ENCODE peak calls at places on chromosomes 6 and 20, in five cellular contexts. One of them, this sample, is unnamed.

GRCh38 chr20:39474829-39475228 is 512.7 kb downstream of the DHX35 start:
- DNase-seq in brain microvascular endothelial cell: no peak
- DNase-seq in AG08396: no peak
- DNase-seq in IMR-90: no peak
- DNase-seq in HFFc6: no peak
- DNase-seq in this sample: no peak

GRCh38 chr20:35342154-35342769 is 50.0 kb upstream of the FAM83C start:
- DNase-seq in AG08396: no peak
- DNase-seq in IMR-90: no peak
- DNase-seq in HFFc6: no peak
- DNase-seq in brain microvascular endothelial cell: no peak
- DNase-seq in this sample: peak; percentile 50

GRCh38 chr6:3026811-3027626 is 27.3 kb downstream of the NQO2 start:
- DNase-seq in HFFc6: no peak
- DNase-seq in IMR-90: peak; percentile 72
- DNase-seq in AG08396: no peak
- DNase-seq in brain microvascular endothelial cell: no peak
- DNase-seq in this sample: no peak

GRCh38 chr20:41392871-41393704 is 26.5 kb upstream of the EMILIN3 start:
- DNase-seq in HFFc6: no peak
- DNase-seq in AG08396: no peak
- DNase-seq in brain microvascular endothelial cell: no peak
- DNase-seq in IMR-90: no peak
- DNase-seq in this sample: no peak

GRCh38 chr20:41643504-41643938 is 25.3 kb upstream of the CHD6 start:
- DNase-seq in brain microvascular endothelial cell: peak; percentile 62
- DNase-seq in HFFc6: peak; percentile 37
- DNase-seq in AG08396: peak; percentile 43
- DNase-seq in IMR-90: peak; percentile 80
- DNase-seq in this sample: peak; percentile 37

GRCh38 chr6:44730771-44731391 is 343.4 kb downstream of the CDC5L start:
- DNase-seq in IMR-90: peak; percentile 66
- DNase-seq in HFFc6: peak; percentile 76
- DNase-seq in AG08396: peak; percentile 75
- DNase-seq in brain microvascular endothelial cell: peak; percentile 19
- DNase-seq in this sample: peak; percentile 82

GRCh38 chr6:85124472-85125428 is 325.1 kb upstream of the NT5E start:
- DNase-seq in HFFc6: no peak
- DNase-seq in brain microvascular endothelial cell: peak; percentile 34
- DNase-seq in IMR-90: peak; percentile 5
- DNase-seq in AG08396: no peak
- DNase-seq in this sample: peak; percentile 84

GRCh38 chr20:46828471-46828870 is 66.2 kb upstream of the EYA2 start:
- DNase-seq in AG08396: peak; percentile 41
- DNase-seq in HFFc6: peak; percentile 73
- DNase-seq in IMR-90: peak; percentile 88
- DNase-seq in brain microvascular endothelial cell: peak; percentile 57
- DNase-seq in this sample: peak; percentile 69

GRCh38 chr6:150297327-150298028 is 71.3 kb upstream of the IYD start:
- DNase-seq in AG08396: peak; percentile 47
- DNase-seq in IMR-90: no peak
- DNase-seq in HFFc6: peak; percentile 16
- DNase-seq in brain microvascular endothelial cell: peak; percentile 87
- DNase-seq in this sample: peak; percentile 74

GRCh38 chr6:18293192-18293904 is 29.0 kb upstream of the DEK start:
- DNase-seq in IMR-90: peak; percentile 23
- DNase-seq in brain microvascular endothelial cell: peak; percentile 28
- DNase-seq in HFFc6: peak; percentile 84
- DNase-seq in AG08396: no peak
- DNase-seq in this sample: peak; percentile 42

GRCh38 chr6:142984386-142984785 is 39.4 kb upstream of the HIVEP2 start:
- DNase-seq in AG08396: no peak
- DNase-seq in brain microvascular endothelial cell: no peak
- DNase-seq in HFFc6: no peak
- DNase-seq in IMR-90: no peak
- DNase-seq in this sample: no peak

GRCh38 chr6:77326029-77326428 is 137.3 kb downstream of the HTR1B start:
- DNase-seq in AG08396: no peak
- DNase-seq in HFFc6: no peak
- DNase-seq in brain microvascular endothelial cell: no peak
- DNase-seq in IMR-90: peak; percentile 47
- DNase-seq in this sample: peak; percentile 20

GRCh38 chr6:33330736-33331135 is 13.2 kb upstream of the ZBTB22 start:
- DNase-seq in brain microvascular endothelial cell: no peak
- DNase-seq in IMR-90: no peak
- DNase-seq in HFFc6: no peak
- DNase-seq in AG08396: no peak
- DNase-seq in this sample: no peak

GRCh38 chr6:90294614-90294988 is 2.0 kb downstream of the BACH2 start:
- DNase-seq in HFFc6: no peak
- DNase-seq in brain microvascular endothelial cell: no peak
- DNase-seq in AG08396: no peak
- DNase-seq in IMR-90: no peak
- DNase-seq in this sample: peak; percentile 25

GRCh38 chr6:41371461-41371991 is 36.1 kb downstream of the NCR2 start:
- DNase-seq in HFFc6: peak; percentile 14
- DNase-seq in AG08396: peak; percentile 62
- DNase-seq in IMR-90: peak; percentile 42
- DNase-seq in brain microvascular endothelial cell: peak; percentile 52
- DNase-seq in this sample: peak; percentile 49

GRCh38 chr20:11755071-11755881 is 162.4 kb upstream of the BTBD3 start:
- DNase-seq in HFFc6: no peak
- DNase-seq in brain microvascular endothelial cell: no peak
- DNase-seq in IMR-90: no peak
- DNase-seq in AG08396: no peak
- DNase-seq in this sample: no peak

GRCh38 chr6:7803219-7803618 is 77.3 kb downstream of the BMP6 start:
- DNase-seq in IMR-90: no peak
- DNase-seq in HFFc6: no peak
- DNase-seq in brain microvascular endothelial cell: no peak
- DNase-seq in AG08396: no peak
- DNase-seq in this sample: no peak

GRCh38 chr20:37518606-37519507 is 2.2 kb upstream of the NNAT start:
- DNase-seq in brain microvascular endothelial cell: no peak
- DNase-seq in HFFc6: no peak
- DNase-seq in IMR-90: no peak
- DNase-seq in AG08396: no peak
- DNase-seq in this sample: peak; percentile 64

GRCh38 chr20:16246870-16247269 is 326.4 kb downstream of the KIF16B start:
- DNase-seq in HFFc6: no peak
- DNase-seq in brain microvascular endothelial cell: no peak
- DNase-seq in IMR-90: no peak
- DNase-seq in AG08396: no peak
- DNase-seq in this sample: no peak

GRCh38 chr20:58097943-58098342 is 130.5 kb downstream of the ANKRD60 start:
- DNase-seq in brain microvascular endothelial cell: no peak
- DNase-seq in AG08396: no peak
- DNase-seq in HFFc6: no peak
- DNase-seq in IMR-90: no peak
- DNase-seq in this sample: no peak

GRCh38 chr20:47929368-47930115 is 144.3 kb upstream of the SULF2 start:
- DNase-seq in HFFc6: no peak
- DNase-seq in AG08396: no peak
- DNase-seq in IMR-90: peak; percentile 26
- DNase-seq in brain microvascular endothelial cell: no peak
- DNase-seq in this sample: peak; percentile 47

GRCh38 chr6:28693751-28694443 is 168.2 kb downstream of the GPX5 start:
- DNase-seq in IMR-90: no peak
- DNase-seq in AG08396: no peak
- DNase-seq in brain microvascular endothelial cell: no peak
- DNase-seq in HFFc6: no peak
- DNase-seq in this sample: no peak

GRCh38 chr6:6971369-6971768 is 136.4 kb upstream of the RREB1 start:
- DNase-seq in IMR-90: no peak
- DNase-seq in brain microvascular endothelial cell: no peak
- DNase-seq in HFFc6: no peak
- DNase-seq in AG08396: no peak
- DNase-seq in this sample: no peak

GRCh38 chr20:5088688-5089087 is 31.1 kb downstream of the PCNA start:
- DNase-seq in HFFc6: no peak
- DNase-seq in AG08396: no peak
- DNase-seq in IMR-90: no peak
- DNase-seq in brain microvascular endothelial cell: no peak
- DNase-seq in this sample: no peak

GRCh38 chr6:144265061-144265357 is 20.1 kb upstream of the UTRN start:
- DNase-seq in HFFc6: no peak
- DNase-seq in brain microvascular endothelial cell: peak; percentile 78
- DNase-seq in IMR-90: peak; percentile 35
- DNase-seq in AG08396: no peak
- DNase-seq in this sample: peak; percentile 32

GRCh38 chr20:53708129-53708968 is 114.7 kb upstream of the ZNF217 start:
- DNase-seq in IMR-90: peak; percentile 85
- DNase-seq in AG08396: peak; percentile 23
- DNase-seq in HFFc6: peak; percentile 71
- DNase-seq in brain microvascular endothelial cell: peak; percentile 29
- DNase-seq in this sample: peak; percentile 91

This sample was measured in astrocyte of the spinal cord.